ENCODE peak calls at places on chromosomes 3 and 15, in five cellular contexts. Q is glutamatergic neuron, W is epithelial cell of esophagus, M is foreskin fibroblast, I is MM.1S. N is an unnamed sample.

GRCh38 chr15:95556866-95557225 is 773.7 kb upstream of the NR2F2 start:
- DNase-seq in Q (no peak), W (no peak), M (peak; percentile 4), I (no peak), N (no peak)

GRCh38 chr3:12796171-12797123 is at the start of gene CAND2:
- DNase-seq in Q (peak; percentile 71), W (peak; percentile 22), M (peak; percentile 71), I (no peak), N (no peak)

GRCh38 chr3:53123510-53123909 is 6.7 kb downstream of the RFT1 start:
- DNase-seq in Q (no peak), W (no peak), M (no peak), I (no peak), N (no peak)

GRCh38 chr3:130779031-130779430 is 32.4 kb upstream of the PIK3R4 start:
- DNase-seq in Q (no peak), W (no peak), M (no peak), I (no peak), N (no peak)

GRCh38 chr3:196111939-196112386 is 30.1 kb upstream of the TFRC start:
- DNase-seq in Q (no peak), W (no peak), M (no peak), I (no peak), N (no peak)

GRCh38 chr15:89326316-89326715 is 8.3 kb downstream of the POLG start:
- DNase-seq in Q (no peak), W (no peak), M (no peak), I (no peak), N (no peak)

GRCh38 chr15:40943764-40944365 is 9.4 kb upstream of the CHAC1 start:
- DNase-seq in Q (no peak), W (no peak), M (no peak), I (no peak), N (no peak)

GRCh38 chr3:13086594-13086993 is 13.4 kb upstream of the IQSEC1 start:
- DNase-seq in Q (no peak), W (no peak), M (no peak), I (no peak), N (no peak)

GRCh38 chr15:88187195-88187594 is 69.3 kb downstream of the NTRK3 start:
- DNase-seq in Q (no peak), W (no peak), M (no peak), I (peak; percentile 19), N (no peak)

GRCh38 chr3:164683516-164683915 is 394.8 kb downstream of the SI start:
- DNase-seq in Q (no peak), W (no peak), M (no peak), I (no peak), N (no peak)

GRCh38 chr3:149000207-149000745 is 8.9 kb downstream of the GYG1 start:
- DNase-seq in Q (no peak), W (peak; percentile 28), M (peak; percentile 8), I (peak; percentile 25), N (no peak)

GRCh38 chr3:45491344-45491743 is 103.0 kb downstream of the LARS2 start:
- DNase-seq in Q (no peak), W (peak; percentile 90), M (no peak), I (no peak), N (no peak)

GRCh38 chr3:181252626-181253025 is 263.1 kb upstream of the DNAJC19 start:
- DNase-seq in Q (no peak), W (peak; percentile 9), M (no peak), I (no peak), N (no peak)

GRCh38 chr15:68315495-68316007 is 38.0 kb downstream of the FEM1B start:
- DNase-seq in Q (no peak), W (no peak), M (no peak), I (no peak), N (no peak)

GRCh38 chr3:110625126-110625798 is 446.4 kb upstream of the NECTIN3 start:
- DNase-seq in Q (no peak), W (no peak), M (no peak), I (no peak), N (no peak)

GRCh38 chr3:99895706-99896441 is 78.2 kb downstream of the CMSS1 start:
- DNase-seq in Q (no peak), W (peak; percentile 87), M (peak; percentile 94), I (no peak), N (no peak)

GRCh38 chr3:127628788-127629456 is at the start of gene PODXL2:
- DNase-seq in Q (peak; percentile 75), W (peak; percentile 56), M (peak; percentile 79), I (peak; percentile 43), N (peak; percentile 74)

GRCh38 chr3:87792532-87793321 is 266.1 kb downstream of the CGGBP1 start:
- DNase-seq in Q (peak; percentile 57), W (peak; percentile 5), M (peak; percentile 7), I (no peak), N (peak; percentile 52)

GRCh38 chr3:28916713-28917499 is 364.0 kb upstream of the RBMS3 start:
- DNase-seq in Q (no peak), W (peak; percentile 70), M (peak; percentile 65), I (peak; percentile 95), N (no peak)

DNA sequence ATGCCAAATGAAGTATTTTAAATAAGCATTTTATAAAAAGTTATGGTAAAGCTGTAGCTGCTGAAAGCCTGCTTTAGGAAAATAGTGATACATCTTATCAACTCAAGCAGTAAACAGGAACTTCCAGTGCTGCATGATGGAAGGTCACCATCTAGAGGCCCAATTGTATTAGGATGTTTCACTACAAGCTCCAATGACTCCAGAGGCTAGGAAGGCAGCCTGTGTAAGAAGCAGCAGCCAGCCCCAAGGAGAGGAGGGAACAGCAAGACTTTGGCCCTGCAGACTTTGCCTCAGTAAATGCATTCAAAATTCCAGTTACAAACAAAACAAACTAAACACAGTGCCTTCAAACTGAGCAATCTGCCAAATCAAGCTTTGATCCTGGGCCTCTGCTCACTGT is 32.1 kb downstream of the ILDR1 start:
- DNase-seq in Q (no peak), W (peak; percentile 68), M (no peak), I (no peak), N (no peak)
- TF ChIP-seq CTCF in Q (no peak), W (peak; percentile 66), M (no peak), I (peak; percentile 3), N (no peak)

GRCh38 chr3:8261018-8261417 is 240.6 kb upstream of the LMCD1 start:
- DNase-seq in Q (no peak), W (no peak), M (no peak), I (no peak), N (no peak)
- TF ChIP-seq CTCF in Q (peak; percentile 57), W (no peak), M (no peak), I (no peak), N (peak; percentile 52)

GRCh38 chr3:37700849-37701248 is 160.8 kb upstream of the CTDSPL start:
- DNase-seq in Q (no peak), W (peak; percentile 34), M (peak; percentile 35), I (no peak), N (no peak)
- TF ChIP-seq CTCF in Q (no peak), W (peak; percentile 57), M (no peak), I (no peak), N (no peak)

DNA sequence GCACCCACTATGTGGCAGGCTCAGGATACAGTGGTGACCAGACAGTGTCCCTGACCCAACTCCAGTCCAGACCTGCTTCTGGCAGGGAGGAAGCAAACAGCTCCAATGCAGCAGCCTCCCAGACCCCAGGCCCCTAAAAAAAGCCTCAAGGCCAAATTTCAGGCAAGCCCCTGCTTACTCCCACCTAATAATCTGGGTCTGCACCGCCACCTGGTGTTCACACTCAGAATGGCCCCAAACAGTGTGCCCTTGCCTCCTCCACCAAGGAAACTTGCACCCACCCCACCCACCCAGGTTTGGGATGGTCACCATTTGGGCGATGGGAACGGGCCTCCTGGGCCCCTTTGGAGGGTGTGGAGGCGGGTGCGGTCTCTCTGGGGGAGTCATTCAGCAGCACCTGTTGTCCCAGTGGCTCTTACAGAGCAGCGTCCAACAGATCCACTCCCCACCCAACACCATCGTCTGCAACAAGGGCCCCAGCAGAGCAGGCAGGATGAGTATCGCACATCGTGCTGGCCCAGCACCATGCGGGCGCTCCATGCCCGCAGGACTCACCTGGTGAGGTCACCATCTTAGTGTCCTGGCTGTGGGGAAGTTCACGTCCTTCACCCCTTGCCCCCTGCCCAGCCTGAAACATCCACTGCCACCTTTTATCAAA is 17.3 kb downstream of the C3orf18 start:
- DNase-seq in Q (peak; percentile 87), W (peak; percentile 43), M (peak; percentile 65), I (peak; percentile 29), N (no peak)
- TF ChIP-seq CTCF in Q (peak; percentile 96), W (peak; percentile 74), M (peak; percentile 78), I (peak; percentile 50), N (peak; percentile 90)

GRCh38 chr15:43218908-43219706 is 1.7 kb downstream of the EPB42 start:
- DNase-seq in Q (peak; percentile 54), W (peak; percentile 95), M (peak; percentile 45), I (no peak), N (no peak)
- TF ChIP-seq CTCF in Q (peak; percentile 48), W (peak; percentile 69), M (peak; percentile 18), I (no peak), N (peak; percentile 38)

N was measured in mesothelial cell of epicardium.